ENCODE peak calls at places on chromosomes 1 and 21, in four cellular contexts. Q is IMR-90; S is AG04450; X is activated CD4-positive, alpha-beta T cell treated with anti-CD3 and anti-CD28 coated beads, Interleukin-2, amount 50 U/mL, for 48 hours. U is an unnamed sample.

GRCh38 chr1:211133841-211134669 is at the start of gene KCNH1:
- DNase-seq in Q (peak), S (peak), X (peak), U (peak)

GRCh38 chr1:94698759-94699502 is 121.2 kb upstream of the SLC44A3 start:
- DNase-seq in Q (peak), S (peak), X (no peak), U (no peak)

GRCh38 chr1:184035719-184036516 is 1.6 kb downstream of the COLGALT2 start:
- DNase-seq in Q (no peak), S (no peak), X (peak), U (no peak)

GRCh38 chr1:2135425-2135824 is 59.1 kb downstream of the FAAP20 start:
- DNase-seq in Q (peak), S (no peak), X (no peak), U (no peak)

GRCh38 chr1:156285437-156285836 is 1.3 kb downstream of the TMEM79 start:
- DNase-seq in Q (no peak), S (no peak), X (no peak), U (no peak)

GRCh38 chr1:179142889-179143299 is 61.0 kb downstream of the TOR3A start:
- DNase-seq in Q (peak), S (peak), X (no peak), U (no peak)

GRCh38 chr1:3419415-3420204 is 34.9 kb upstream of the ARHGEF16 start:
- DNase-seq in Q (no peak), S (no peak), X (no peak), U (no peak)

GRCh38 chr21:46118305-46118870 is 20.5 kb downstream of the COL6A2 start:
- DNase-seq in Q (no peak), S (no peak), X (no peak), U (no peak)

GRCh38 chr1:23343246-23344110 is 606 bp downstream of the HNRNPR start:
- DNase-seq in Q (peak), S (peak), X (peak), U (peak)

GRCh38 chr1:34166191-34167090 is 1.4 kb upstream of the CSMD2 start:
- DNase-seq in Q (no peak), S (no peak), X (no peak), U (no peak)

GRCh38 chr21:21734088-21734487 is 735.9 kb downstream of the NCAM2 start:
- DNase-seq in Q (no peak), S (no peak), X (no peak), U (no peak)

GRCh38 chr1:161225178-161225533 is 704 bp upstream of the TOMM40L start:
- DNase-seq in Q (no peak), S (no peak), X (no peak), U (no peak)

GRCh38 chr1:18948913-18949688 is 7.4 kb downstream of the IFFO2 start:
- DNase-seq in Q (peak), S (no peak), X (no peak), U (no peak)

GRCh38 chr1:201192478-201192804 is 1.8 kb downstream of the IGFN1 start:
- DNase-seq in Q (no peak), S (no peak), X (no peak), U (no peak)

GRCh38 chr1:183633676-183634343 is 1.8 kb downstream of the ARPC5 start:
- DNase-seq in Q (peak), S (peak), X (no peak), U (no peak)

GRCh38 chr1:2294033-2294640 is 66.0 kb downstream of the SKI start:
- DNase-seq in Q (peak), S (no peak), X (no peak), U (no peak)

GRCh38 chr1:183218981-183219621 is 33.0 kb downstream of the LAMC2 start:
- DNase-seq in Q (no peak), S (no peak), X (no peak), U (peak)

GRCh38 chr1:62962014-62962793 is 178.3 kb downstream of the ATG4C start:
- DNase-seq in Q (no peak), S (no peak), X (no peak), U (no peak)

GRCh38 chr1:64962447-64962846 is 3.9 kb downstream of the JAK1 start:
- DNase-seq in Q (no peak), S (no peak), X (peak), U (peak)

GRCh38 chr1:50975436-50975835 is 5.4 kb downstream of the CDKN2C start:
- DNase-seq in Q (no peak), S (no peak), X (no peak), U (no peak)

U was measured in activated naive CD4-positive, alpha-beta T cell treated with Interleukin-2 at 50 U/mL for 16 hours.